ENCODE peak calls at places on chromosome 22, in six cellular contexts. C, M, F, X, I and K are unnamed samples.

GRCh38 chr22:49824936-49825335 is 2.7 kb downstream of the BRD1 start:
- DNase-seq in C (no peak), M (no peak), F (no peak), X (no peak), I (no peak), K (no peak)

GRCh38 chr22:45475876-45476514 is 26.7 kb upstream of the FBLN1 start:
- DNase-seq in C (no peak), M (no peak), F (peak; percentile 51), X (no peak), I (peak; percentile 60), K (no peak)

GRCh38 chr22:30635273-30636225 is at the start of gene SLC35E4:
- DNase-seq in C (peak; percentile 94), M (peak; percentile 76), F (peak; percentile 87), X (peak; percentile 98), I (peak; percentile 97), K (peak; percentile 97)

GRCh38 chr22:26479043-26479791 is 4.4 kb downstream of the HPS4 start:
- DNase-seq in C (no peak), M (no peak), F (no peak), X (no peak), I (no peak), K (no peak)

GRCh38 chr22:42662114-42663021 is 13.2 kb upstream of the CYB5R3 start:
- DNase-seq in C (peak; percentile 89), M (peak; percentile 45), F (peak; percentile 54), X (peak; percentile 93), I (peak; percentile 89), K (peak; percentile 92)

GRCh38 chr22:29203883-29204282 is 1.8 kb upstream of the EMID1 start:
- DNase-seq in C (no peak), M (no peak), F (no peak), X (no peak), I (no peak), K (no peak)

GRCh38 chr22:21684492-21685163 is 18.8 kb downstream of the PPIL2 start:
- DNase-seq in C (no peak), M (no peak), F (no peak), X (no peak), I (no peak), K (no peak)

GRCh38 chr22:29146101-29146560 is 59.6 kb upstream of the EMID1 start:
- DNase-seq in C (no peak), M (no peak), F (no peak), X (no peak), I (peak; percentile 45), K (no peak)

GRCh38 chr22:31230871-31231621 is 18.9 kb downstream of the LIMK2 start:
- DNase-seq in C (no peak), M (peak; percentile 54), F (peak; percentile 65), X (peak; percentile 78), I (no peak), K (no peak)

GRCh38 chr22:42419328-42419881 is 12.8 kb downstream of the NFAM1 start:
- DNase-seq in C (no peak), M (no peak), F (no peak), X (peak; percentile 10), I (peak; percentile 75), K (no peak)

GRCh38 chr22:16949561-16949960 is 58.5 kb downstream of the GAB4 start:
- DNase-seq in C (no peak), M (no peak), F (no peak), X (no peak), I (no peak), K (no peak)

GRCh38 chr22:39503590-39503989 is 1.5 kb downstream of the MIEF1 start:
- DNase-seq in C (no peak), M (no peak), F (no peak), X (no peak), I (no peak), K (no peak)

GRCh38 chr22:49954991-49955580 is 5.5 kb upstream of the PIM3 start:
- DNase-seq in C (no peak), M (no peak), F (no peak), X (no peak), I (no peak), K (no peak)

GRCh38 chr22:45930324-45930723 is 46.6 kb downstream of the WNT7B start:
- DNase-seq in C (no peak), M (no peak), F (no peak), X (no peak), I (no peak), K (no peak)

GRCh38 chr22:47192106-47192650 is 429.7 kb downstream of the TBC1D22A start:
- DNase-seq in C (peak; percentile 65), M (no peak), F (no peak), X (peak; percentile 36), I (peak; percentile 57), K (no peak)

GRCh38 chr22:29716814-29717213 is 3.0 kb upstream of the CABP7 start:
- DNase-seq in C (peak; percentile 81), M (peak; percentile 66), F (peak; percentile 65), X (peak; percentile 72), I (no peak), K (no peak)

GRCh38 chr22:22168190-22168940 is 76.2 kb upstream of the VPREB1 start:
- DNase-seq in C (no peak), M (no peak), F (peak; percentile 57), X (peak; percentile 18), I (no peak), K (no peak)

GRCh38 chr22:31343235-31344191 is 2.6 kb downstream of the PATZ1 start:
- DNase-seq in C (peak; percentile 78), M (no peak), F (peak; percentile 22), X (peak; percentile 82), I (peak; percentile 93), K (peak; percentile 87)

GRCh38 chr22:35301370-35301874 is 1.7 kb downstream of the TOM1 start:
- DNase-seq in C (peak; percentile 31), M (peak; percentile 91), F (peak; percentile 100), X (no peak), I (peak; percentile 84), K (no peak)

GRCh38 chr22:18022851-18023250 is 1.5 kb downstream of the MICAL3 start:
- DNase-seq in C (no peak), M (no peak), F (no peak), X (peak; percentile 26), I (no peak), K (no peak)

GRCh38 chr22:45271667-45272188 is 13.0 kb upstream of the UPK3A start:
- DNase-seq in C (no peak), M (no peak), F (peak; percentile 31), X (peak; percentile 64), I (no peak), K (no peak)

GRCh38 chr22:30665266-30665665 is 2.4 kb downstream of the DUSP18 start:
- DNase-seq in C (no peak), M (no peak), F (no peak), X (peak; percentile 22), I (no peak), K (no peak)

GRCh38 chr22:22030493-22031182 is 48.1 kb upstream of the TOP3B start:
- DNase-seq in C (no peak), M (no peak), F (no peak), X (peak; percentile 2), I (no peak), K (peak; percentile 33)

GRCh38 chr22:42522546-42522945 is 3.0 kb upstream of the RRP7A start:
- DNase-seq in C (no peak), M (no peak), F (no peak), X (no peak), I (no peak), K (no peak)

GRCh38 chr22:46626911-46627805 is 7.0 kb downstream of the GRAMD4 start:
- DNase-seq in C (no peak), M (no peak), F (no peak), X (no peak), I (no peak), K (peak; percentile 16)

GRCh38 chr22:50581950-50582561 is 593 bp downstream of the CHKB start:
- DNase-seq in C (no peak), M (no peak), F (peak; percentile 18), X (no peak), I (no peak), K (no peak)

GRCh38 chr22:29004647-29005371 is 56.8 kb downstream of the C22orf31 start:
- DNase-seq in C (no peak), M (no peak), F (no peak), X (peak; percentile 66), I (peak; percentile 83), K (peak; percentile 55)

GRCh38 chr22:47160141-47160541 is 397.7 kb downstream of the TBC1D22A start:
- DNase-seq in C (no peak), M (no peak), F (no peak), X (no peak), I (no peak), K (peak; percentile 11)

GRCh38 chr22:28581020-28581419 is 98.6 kb downstream of the TTC28 start:
- DNase-seq in C (no peak), M (no peak), F (no peak), X (no peak), I (no peak), K (no peak)

GRCh38 chr22:29733362-29734322 is 13.8 kb downstream of the CABP7 start:
- DNase-seq in C (no peak), M (no peak), F (no peak), X (peak; percentile 33), I (peak; percentile 61), K (no peak)

GRCh38 chr22:40953446-40953845 is 2.3 kb downstream of the RBX1 start:
- DNase-seq in C (no peak), M (no peak), F (peak; percentile 51), X (no peak), I (no peak), K (no peak)

GRCh38 chr22:44118645-44119315 is 61.9 kb upstream of the PARVG start:
- DNase-seq in C (no peak), M (no peak), F (no peak), X (no peak), I (peak; percentile 56), K (no peak)
- TF ChIP-seq CTCF in C (peak; percentile 13), M (no peak), F (no peak), X (no peak), I (no peak), K (no peak)

GRCh38 chr22:37195921-37196320 is 7.9 kb upstream of the C1QTNF6 start:
- DNase-seq in C (no peak), M (no peak), F (peak; percentile 16), X (no peak), I (peak; percentile 48), K (no peak)

GRCh38 chr22:37198290-37199102 is 10.4 kb upstream of the C1QTNF6 start:
- DNase-seq in C (peak; percentile 90), M (peak; percentile 70), F (peak; percentile 68), X (peak; percentile 97), I (peak; percentile 94), K (peak; percentile 91)

GRCh38 chr22:37197451-37198289 is 9.6 kb upstream of the C1QTNF6 start:
- DNase-seq in C (no peak), M (no peak), F (peak; percentile 52), X (peak; percentile 65), I (peak; percentile 76), K (peak; percentile 9)

GRCh38 chr22:37194750-37195149 is 6.7 kb upstream of the C1QTNF6 start:
- DNase-seq in C (no peak), M (no peak), F (no peak), X (no peak), I (no peak), K (no peak)

GRCh38 chr22:37196539-37197450 is 8.7 kb upstream of the C1QTNF6 start:
- DNase-seq in C (no peak), M (no peak), F (peak; percentile 87), X (peak; percentile 89), I (peak; percentile 89), K (peak; percentile 5)
- TF ChIP-seq CTCF in C (no peak), M (peak; percentile 5), F (peak; percentile 12), X (no peak), I (peak; percentile 20), K (no peak)

GRCh38 chr22:23856721-23857605 is 712 bp upstream of the SLC2A11 start:
- DNase-seq in C (peak; percentile 75), M (no peak), F (peak; percentile 56), X (peak; percentile 46), I (peak; percentile 77), K (peak; percentile 67)
- TF ChIP-seq CTCF in C (peak; percentile 49), M (peak; percentile 38), F (peak; percentile 28), X (no peak), I (no peak), K (no peak)

GRCh38 chr22:32674925-32675825 is 126.3 kb upstream of the TIMP3 start:
- DNase-seq in C (no peak), M (no peak), F (no peak), X (no peak), I (no peak), K (no peak)
- TF ChIP-seq CTCF in C (no peak), M (peak; percentile 35), F (peak; percentile 32), X (no peak), I (peak; percentile 28), K (no peak)